ENCODE peak calls at places on chromosomes 1 and 21, in ten cellular contexts. Z is neuronal stem cell; B is pancreas; H is activated CD4-positive, CD25-positive, alpha-beta regulatory T cell treated with anti-CD3 and anti-CD28 coated beads, Interleukin-2, amount 50 U/mL, for 72 hours; Q is fibroblast of lung; X is activated gamma-delta T cell treated with Interleukin-2 at 50 U/mL for 16 hours; I is iPS-NIHi11; V is nucleus accumbens; A is stimulated activated CD4-positive, alpha-beta T cell treated with anti-CD3 and anti-CD28 coated beads, TNF-alpha, amount 100 ng/mL, for 48 hours; Y is NCI-H460. F is an unnamed sample.

GRCh38 chr1:18452550-18452949 is 28.2 kb upstream of the KLHDC7A start:
- DNase-seq in Y (no peak), B (no peak), V (no peak), Q (no peak), H (no peak), Z (peak; percentile 17), I (peak; percentile 81), X (no peak), A (no peak), F (no peak)

GRCh38 chr1:32753532-32754281 is 51.1 kb upstream of the SYNC start:
- DNase-seq in H (peak; percentile 76), B (peak; percentile 93), V (peak; percentile 51), Z (peak; percentile 86), I (peak; percentile 99), A (peak; percentile 43), Q (no peak), X (peak; percentile 58), Y (peak; percentile 38), F (peak; percentile 88)

GRCh38 chr1:53346007-53346813 is 18.3 kb upstream of the LRP8 start:
- DNase-seq in A (no peak), I (no peak), Z (no peak), Q (no peak), V (no peak), X (no peak), B (no peak), H (peak; percentile 7), Y (no peak), F (peak; percentile 18)

GRCh38 chr1:34786521-34787325 is 5.7 kb downstream of the GJB3 start:
- DNase-seq in Q (peak; percentile 70), I (peak; percentile 77), H (peak; percentile 61), B (peak; percentile 72), Y (peak; percentile 38), A (peak; percentile 50), V (peak; percentile 78), X (peak; percentile 49), Z (peak; percentile 51), F (peak; percentile 54)

GRCh38 chr21:45200596-45201296 is 86.9 kb downstream of the POFUT2 start:
- DNase-seq in A (no peak), B (no peak), I (no peak), Q (no peak), V (no peak), Z (no peak), X (no peak), H (no peak), Y (no peak), F (no peak)

GRCh38 chr21:43340491-43341348 is 86.2 kb downstream of the SIK1 start:
- DNase-seq in Q (peak; percentile 85), B (peak; percentile 37), Z (no peak), Y (peak; percentile 74), I (no peak), V (peak; percentile 36), H (no peak), X (no peak), A (no peak), F (no peak)

GRCh38 chr1:35857830-35858229 is 25.2 kb upstream of the AGO1 start:
- DNase-seq in B (no peak), Y (peak; percentile 4), A (no peak), V (no peak), X (no peak), Z (no peak), H (no peak), Q (peak; percentile 44), I (no peak), F (no peak)

GRCh38 chr1:24093762-24094161 is 18.2 kb downstream of the MYOM3 start:
- DNase-seq in Z (no peak), Q (no peak), Y (no peak), H (no peak), B (no peak), I (no peak), A (no peak), V (no peak), X (no peak), F (no peak)